ENCODE peak calls at places on chromosome X, in six cellular contexts. C is stomach, B is uterus, X is mammary epithelial cell, F is upper lobe of left lung, N is A549. V is an unnamed sample.
A peak's percentile ranks its signal among the peaks of the same experiment; 100 is the strongest.

GRCh38 chrX:132092439-132093065 is 35.3 kb downstream of the FRMD7 start:
- DNase-seq in C (peak; percentile 60), B (peak; percentile 48), X (peak; percentile 54), F (no peak), N (peak; percentile 36), V (no peak)

GRCh38 chrX:96081891-96082290 is 602.8 kb upstream of the DIAPH2 start:
- DNase-seq in C (no peak), B (no peak), X (no peak), F (no peak), N (no peak), V (no peak)

GRCh38 chrX:11427082-11428033 is 134.1 kb downstream of the AMELX start:
- DNase-seq in C (peak; percentile 43), B (peak; percentile 45), X (no peak), F (peak; percentile 88), N (no peak), V (peak; percentile 45)

GRCh38 chrX:97315939-97316338 is 432.2 kb downstream of the RPA4 start:
- DNase-seq in C (no peak), B (no peak), X (no peak), F (no peak), N (no peak), V (no peak)

GRCh38 chrX:17597836-17598434 is 139.4 kb upstream of the SCML1 start:
- DNase-seq in C (peak; percentile 86), B (peak; percentile 70), X (no peak), F (no peak), N (no peak), V (peak; percentile 75)

GRCh38 chrX:1207496-1208025 is 4.9 kb downstream of the CRLF2 start:
- DNase-seq in C (no peak), B (no peak), X (no peak), F (no peak), N (no peak), V (no peak)

GRCh38 chrX:39910651-39911050 is 187.1 kb downstream of the BCOR start:
- DNase-seq in C (no peak), B (no peak), X (no peak), F (no peak), N (no peak), V (no peak)

GRCh38 chrX:147699061-147699460 is 212.7 kb upstream of the FMR1 start:
- DNase-seq in C (no peak), B (no peak), X (no peak), F (no peak), N (no peak), V (no peak)

GRCh38 chrX:17944833-17945497 is 83.9 kb upstream of the RAI2 start:
- DNase-seq in C (no peak), B (no peak), X (no peak), F (no peak), N (no peak), V (no peak)

GRCh38 chrX:100424012-100424411 is 13.9 kb upstream of the PCDH19 start:
- DNase-seq in C (no peak), B (no peak), X (no peak), F (no peak), N (no peak), V (no peak)

GRCh38 chrX:150887906-150888465 is 10.5 kb downstream of the CD99L2 start:
- DNase-seq in C (no peak), B (no peak), X (peak; percentile 23), F (no peak), N (no peak), V (no peak)
- H3K27ac ChIP-seq in C (no peak overlapping the region), B (no peak overlapping the region), X (no peak overlapping the region), F (no peak overlapping the region), N (peak overlapping the region; percentile 14), V (no peak overlapping the region)

DNA sequence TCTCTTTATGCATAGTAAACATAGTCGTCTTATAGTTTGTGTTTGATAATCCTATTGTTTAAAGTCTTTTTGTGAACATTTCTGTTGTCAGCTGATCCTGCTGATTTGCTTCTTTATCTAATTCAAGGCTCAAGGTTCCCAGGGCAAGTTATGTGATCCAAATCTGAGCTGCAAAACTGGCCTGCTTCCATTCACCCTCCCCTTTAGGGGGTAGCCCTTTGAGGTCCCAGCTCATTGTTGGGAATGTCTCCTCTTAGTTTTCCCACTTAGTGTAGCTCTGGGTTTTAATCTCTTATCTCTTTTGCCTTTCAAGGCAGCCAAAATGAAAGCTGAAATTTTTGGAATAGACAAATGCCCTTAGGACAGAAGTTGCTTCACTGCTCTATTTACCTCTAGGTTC is 40.2 kb upstream of the MAGED1 start:
- DNase-seq in C (no peak), B (no peak), X (no peak), F (no peak), N (no peak), V (no peak)
- H3K27ac ChIP-seq in C (no peak overlapping the region), B (no peak overlapping the region), X (no peak overlapping the region), F (no peak overlapping the region), N (no peak overlapping the region), V (no peak overlapping the region)

DNA sequence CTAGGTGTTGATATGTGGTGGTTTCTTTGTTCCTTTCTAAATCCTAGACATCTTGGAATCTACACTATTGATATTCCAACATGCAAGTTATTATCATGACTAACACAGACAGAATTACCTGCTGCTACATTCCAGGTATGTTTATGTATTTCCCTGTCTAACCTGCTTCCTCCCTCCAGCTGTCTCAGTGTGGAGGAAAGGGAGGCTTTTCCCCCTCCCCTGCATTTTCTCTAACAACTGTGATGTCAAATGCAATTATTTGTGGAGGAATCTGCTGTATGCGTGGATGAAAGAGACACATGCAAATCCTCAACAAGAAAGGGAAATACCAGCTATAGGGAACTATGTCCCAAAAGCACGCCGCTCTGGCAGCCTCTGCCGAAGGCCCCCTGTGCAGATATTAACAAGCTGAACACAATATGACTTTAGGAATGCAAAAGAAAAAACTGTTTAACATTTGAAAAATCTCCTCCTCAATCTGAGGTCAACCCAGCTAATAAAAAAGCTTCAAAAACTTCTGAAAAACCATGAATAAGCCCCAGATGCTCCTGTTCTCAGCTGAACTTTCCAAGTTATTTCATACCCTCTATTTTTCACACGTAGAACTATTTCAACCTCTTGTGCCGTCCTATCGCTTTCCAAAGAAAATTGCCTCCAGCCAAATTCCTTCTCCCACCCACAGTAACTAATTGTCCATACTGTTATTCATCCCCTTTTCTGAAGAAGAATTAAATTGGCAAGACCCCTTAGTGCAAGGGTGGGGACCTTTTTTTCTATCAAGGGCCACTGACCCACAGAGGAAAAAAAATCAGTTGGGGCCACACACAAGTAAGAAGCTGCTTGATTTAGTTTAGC is 225.1 kb upstream of the GPC4 start:
- DNase-seq in C (no peak), B (no peak), X (no peak), F (no peak), N (no peak), V (no peak)
- H3K27ac ChIP-seq in C (no peak overlapping the region), B (no peak overlapping the region), X (no peak overlapping the region), F (no peak overlapping the region), N (no peak overlapping the region), V (no peak overlapping the region)

GRCh38 chrX:70052895-70053615 is 3.3 kb upstream of the AWAT2 start:
- DNase-seq in C (no peak), B (no peak), X (no peak), F (no peak), N (no peak), V (no peak)
- H3K27ac ChIP-seq in C (no peak overlapping the region), B (no peak overlapping the region), X (no peak overlapping the region), F (no peak overlapping the region), N (no peak overlapping the region), V (no peak overlapping the region)

GRCh38 chrX:47560179-47560830 is 700 bp upstream of the ARAF start:
- DNase-seq in C (no peak), B (no peak), X (no peak), F (no peak), N (no peak), V (no peak)
- H3K27ac ChIP-seq in C (peak overlapping the region; percentile 94), B (peak overlapping the region; percentile 95), X (peak overlapping the region; percentile 40), F (peak overlapping the region; percentile 97), N (peak overlapping the region; percentile 71), V (peak overlapping the region; percentile 93)

GRCh38 chrX:24493740-24494543 is 28.9 kb downstream of the PDK3 start:
- DNase-seq in C (no peak), B (no peak), X (no peak), F (no peak), N (no peak), V (no peak)
- H3K27ac ChIP-seq in C (no peak overlapping the region), B (peak overlapping the region; percentile 63), X (no peak overlapping the region), F (no peak overlapping the region), N (peak overlapping the region; percentile 31), V (no peak overlapping the region)

GRCh38 chrX:47595701-47596655 is 13.7 kb downstream of the TIMP1 start:
- DNase-seq in C (no peak), B (no peak), X (no peak), F (no peak), N (no peak), V (no peak)
- H3K27ac ChIP-seq in C (no peak overlapping the region), B (no peak overlapping the region), X (no peak overlapping the region), F (no peak overlapping the region), N (no peak overlapping the region), V (no peak overlapping the region)

DNA sequence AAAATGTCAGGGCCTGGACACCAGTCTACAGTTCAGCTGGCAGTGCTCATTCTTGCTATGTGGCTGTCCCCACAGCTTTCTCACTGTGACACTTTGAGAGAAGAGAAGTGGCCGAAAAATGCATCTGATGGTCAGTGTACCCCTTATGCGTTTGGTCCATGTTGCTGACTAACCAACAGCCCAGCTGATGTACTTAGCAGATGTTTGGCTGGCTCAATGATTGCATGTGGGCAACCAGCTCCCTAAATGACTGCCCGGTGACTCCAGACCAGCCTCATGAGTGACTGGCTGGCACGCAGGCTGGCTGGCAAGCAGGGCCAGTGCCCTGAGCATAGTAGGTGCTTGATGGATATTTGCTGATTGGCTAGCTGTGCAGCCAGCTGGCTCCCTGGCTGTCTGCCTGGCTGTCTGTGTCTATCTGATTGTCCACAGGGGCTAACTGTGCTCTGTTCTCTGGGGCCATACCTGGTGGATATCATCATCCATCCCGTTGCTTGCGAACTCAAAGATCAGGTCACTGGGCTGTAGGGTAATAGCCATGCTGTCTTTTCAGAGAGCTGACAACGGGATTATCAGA is 29.4 kb downstream of the ELF4 start:
- DNase-seq in C (no peak), B (no peak), X (no peak), F (no peak), N (no peak), V (no peak)
- H3K27ac ChIP-seq in C (no peak overlapping the region), B (peak overlapping the region; percentile 71), X (no peak overlapping the region), F (no peak overlapping the region), N (no peak overlapping the region), V (peak overlapping the region; percentile 10)

DNA sequence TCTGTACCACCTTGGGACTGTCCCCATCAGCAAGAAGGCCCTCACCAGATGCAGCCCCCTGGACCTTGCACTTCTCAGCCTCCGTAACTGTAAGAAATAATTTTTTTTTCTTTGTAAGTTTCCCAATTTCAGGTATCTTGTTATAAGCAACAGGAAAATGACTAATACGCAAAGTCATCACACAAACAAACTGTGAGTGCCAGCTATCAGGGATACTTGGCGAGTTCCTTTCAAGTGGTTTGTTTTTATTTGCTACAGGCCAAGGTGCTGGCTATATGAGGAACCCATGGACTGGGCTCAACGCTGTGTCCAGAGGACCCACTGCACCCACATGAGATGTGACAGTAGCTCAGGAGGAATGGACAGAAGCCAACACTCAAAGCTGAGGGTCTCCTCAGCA is 11.5 kb upstream of the GPM6B start:
- DNase-seq in C (no peak), B (no peak), X (peak; percentile 21), F (no peak), N (no peak), V (no peak)
- H3K27ac ChIP-seq in C (no peak overlapping the region), B (no peak overlapping the region), X (no peak overlapping the region), F (no peak overlapping the region), N (no peak overlapping the region), V (no peak overlapping the region)